ENCODE peak calls at places on chromosomes 5 and 9, in eight cellular contexts. One of them, this sample, is unnamed.

GRCh38 chr5:135833961-135834638 is 363 bp upstream of the SLC25A48 start:
- DNase-seq in A549: no peak
- DNase-seq in CD8-positive, alpha-beta T cell: no peak
- DNase-seq in tibial artery: no peak
- DNase-seq in upper lobe of right lung: no peak
- DNase-seq in neural progenitor cell: no peak
- DNase-seq in heart left ventricle: no peak
- DNase-seq in lower lobe of right lung: no peak
- DNase-seq in this sample: no peak

GRCh38 chr9:105877719-105878118 is 183.4 kb downstream of the TMEM38B start:
- DNase-seq in A549: no peak
- DNase-seq in CD8-positive, alpha-beta T cell: no peak
- DNase-seq in tibial artery: no peak
- DNase-seq in upper lobe of right lung: no peak
- DNase-seq in neural progenitor cell: peak; percentile 12
- DNase-seq in heart left ventricle: no peak
- DNase-seq in lower lobe of right lung: no peak
- DNase-seq in this sample: no peak

GRCh38 chr5:53479656-53480473 is 564 bp upstream of the FST start:
- DNase-seq in A549: peak; percentile 41
- DNase-seq in CD8-positive, alpha-beta T cell: peak; percentile 25
- DNase-seq in tibial artery: peak; percentile 80
- DNase-seq in upper lobe of right lung: peak; percentile 77
- DNase-seq in neural progenitor cell: peak; percentile 82
- DNase-seq in heart left ventricle: peak; percentile 51
- DNase-seq in lower lobe of right lung: peak; percentile 51
- DNase-seq in this sample: no peak

GRCh38 chr9:129962376-129962765 is 80.6 kb downstream of the FNBP1 start:
- DNase-seq in A549: no peak
- DNase-seq in CD8-positive, alpha-beta T cell: no peak
- DNase-seq in tibial artery: no peak
- DNase-seq in upper lobe of right lung: no peak
- DNase-seq in neural progenitor cell: peak; percentile 8
- DNase-seq in heart left ventricle: no peak
- DNase-seq in lower lobe of right lung: no peak
- DNase-seq in this sample: no peak

GRCh38 chr9:137162505-137163100 is 7.2 kb downstream of the LRRC26 start:
- DNase-seq in A549: no peak
- DNase-seq in CD8-positive, alpha-beta T cell: no peak
- DNase-seq in tibial artery: no peak
- DNase-seq in upper lobe of right lung: no peak
- DNase-seq in neural progenitor cell: peak; percentile 61
- DNase-seq in heart left ventricle: no peak
- DNase-seq in lower lobe of right lung: no peak
- DNase-seq in this sample: no peak

GRCh38 chr5:158641016-158641415 is 458.7 kb downstream of the EBF1 start:
- DNase-seq in A549: no peak
- DNase-seq in CD8-positive, alpha-beta T cell: no peak
- DNase-seq in tibial artery: no peak
- DNase-seq in upper lobe of right lung: no peak
- DNase-seq in neural progenitor cell: no peak
- DNase-seq in heart left ventricle: no peak
- DNase-seq in lower lobe of right lung: no peak
- DNase-seq in this sample: no peak

GRCh38 chr9:111148994-111149759 is 110.9 kb upstream of the LPAR1 start:
- DNase-seq in A549: no peak
- DNase-seq in CD8-positive, alpha-beta T cell: no peak
- DNase-seq in tibial artery: no peak
- DNase-seq in upper lobe of right lung: no peak
- DNase-seq in neural progenitor cell: no peak
- DNase-seq in heart left ventricle: peak; percentile 47
- DNase-seq in lower lobe of right lung: no peak
- DNase-seq in this sample: no peak

GRCh38 chr9:34124923-34125322 is 1.6 kb downstream of the DCAF12 start:
- DNase-seq in A549: no peak
- DNase-seq in CD8-positive, alpha-beta T cell: no peak
- DNase-seq in tibial artery: no peak
- DNase-seq in upper lobe of right lung: no peak
- DNase-seq in neural progenitor cell: no peak
- DNase-seq in heart left ventricle: no peak
- DNase-seq in lower lobe of right lung: no peak
- DNase-seq in this sample: no peak

GRCh38 chr5:10300246-10300645 is 7.5 kb downstream of the CMBL start:
- DNase-seq in A549: no peak
- DNase-seq in CD8-positive, alpha-beta T cell: no peak
- DNase-seq in tibial artery: no peak
- DNase-seq in upper lobe of right lung: no peak
- DNase-seq in neural progenitor cell: no peak
- DNase-seq in heart left ventricle: no peak
- DNase-seq in lower lobe of right lung: no peak
- DNase-seq in this sample: no peak

GRCh38 chr9:95721132-95721531 is 154.4 kb upstream of the ERCC6L2 start:
- DNase-seq in A549: no peak
- DNase-seq in CD8-positive, alpha-beta T cell: no peak
- DNase-seq in tibial artery: no peak
- DNase-seq in upper lobe of right lung: no peak
- DNase-seq in neural progenitor cell: no peak
- DNase-seq in heart left ventricle: no peak
- DNase-seq in lower lobe of right lung: no peak
- DNase-seq in this sample: no peak

GRCh38 chr9:127664678-127665507 is 41.9 kb upstream of the CFAP157 start:
- DNase-seq in A549: no peak
- DNase-seq in CD8-positive, alpha-beta T cell: no peak
- DNase-seq in tibial artery: no peak
- DNase-seq in upper lobe of right lung: no peak
- DNase-seq in neural progenitor cell: peak; percentile 23
- DNase-seq in heart left ventricle: no peak
- DNase-seq in lower lobe of right lung: no peak
- DNase-seq in this sample: no peak

GRCh38 chr5:137051165-137051564 is 448.0 kb downstream of the SPOCK1 start:
- DNase-seq in A549: no peak
- DNase-seq in CD8-positive, alpha-beta T cell: no peak
- DNase-seq in tibial artery: no peak
- DNase-seq in upper lobe of right lung: no peak
- DNase-seq in neural progenitor cell: no peak
- DNase-seq in heart left ventricle: no peak
- DNase-seq in lower lobe of right lung: no peak
- DNase-seq in this sample: no peak

GRCh38 chr9:89655047-89655989 is 50.5 kb downstream of the GADD45G start:
- DNase-seq in A549: no peak
- DNase-seq in CD8-positive, alpha-beta T cell: no peak
- DNase-seq in tibial artery: no peak
- DNase-seq in upper lobe of right lung: peak; percentile 68
- DNase-seq in neural progenitor cell: no peak
- DNase-seq in heart left ventricle: no peak
- DNase-seq in lower lobe of right lung: no peak
- DNase-seq in this sample: no peak

GRCh38 chr5:98320317-98320716 is 453.1 kb upstream of the RGMB start:
- DNase-seq in A549: no peak
- DNase-seq in CD8-positive, alpha-beta T cell: no peak
- DNase-seq in tibial artery: no peak
- DNase-seq in upper lobe of right lung: no peak
- DNase-seq in neural progenitor cell: peak; percentile 9
- DNase-seq in heart left ventricle: no peak
- DNase-seq in lower lobe of right lung: no peak
- DNase-seq in this sample: no peak

GRCh38 chr5:92729088-92729487 is 851.9 kb downstream of the NR2F1-AS1 start:
- DNase-seq in A549: no peak
- DNase-seq in CD8-positive, alpha-beta T cell: peak; percentile 9
- DNase-seq in tibial artery: no peak
- DNase-seq in upper lobe of right lung: no peak
- DNase-seq in neural progenitor cell: no peak
- DNase-seq in heart left ventricle: no peak
- DNase-seq in lower lobe of right lung: no peak
- DNase-seq in this sample: no peak

GRCh38 chr9:88398016-88398415 is 9.8 kb downstream of the SPIN1 start:
- DNase-seq in A549: no peak
- DNase-seq in CD8-positive, alpha-beta T cell: no peak
- DNase-seq in tibial artery: no peak
- DNase-seq in upper lobe of right lung: no peak
- DNase-seq in neural progenitor cell: no peak
- DNase-seq in heart left ventricle: no peak
- DNase-seq in lower lobe of right lung: no peak
- DNase-seq in this sample: no peak

GRCh38 chr9:86926130-86926529 is 21.2 kb downstream of the GAS1 start:
- DNase-seq in A549: no peak
- DNase-seq in CD8-positive, alpha-beta T cell: no peak
- DNase-seq in tibial artery: no peak
- DNase-seq in upper lobe of right lung: no peak
- DNase-seq in neural progenitor cell: no peak
- DNase-seq in heart left ventricle: no peak
- DNase-seq in lower lobe of right lung: no peak
- DNase-seq in this sample: no peak

GRCh38 chr5:123116063-123116462 is 27.0 kb downstream of the PRDM6 start:
- DNase-seq in A549: no peak
- DNase-seq in CD8-positive, alpha-beta T cell: no peak
- DNase-seq in tibial artery: no peak
- DNase-seq in upper lobe of right lung: no peak
- DNase-seq in neural progenitor cell: no peak
- DNase-seq in heart left ventricle: no peak
- DNase-seq in lower lobe of right lung: no peak
- DNase-seq in this sample: no peak

GRCh38 chr5:130136300-130136699 is 232.0 kb downstream of the CHSY3 start:
- DNase-seq in A549: no peak
- DNase-seq in CD8-positive, alpha-beta T cell: no peak
- DNase-seq in tibial artery: no peak
- DNase-seq in upper lobe of right lung: no peak
- DNase-seq in neural progenitor cell: no peak
- DNase-seq in heart left ventricle: no peak
- DNase-seq in lower lobe of right lung: no peak
- DNase-seq in this sample: no peak

GRCh38 chr9:130201974-130202373 is 29.8 kb downstream of the NCS1 start:
- DNase-seq in A549: no peak
- DNase-seq in CD8-positive, alpha-beta T cell: no peak
- DNase-seq in tibial artery: no peak
- DNase-seq in upper lobe of right lung: no peak
- DNase-seq in neural progenitor cell: no peak
- DNase-seq in heart left ventricle: no peak
- DNase-seq in lower lobe of right lung: no peak
- DNase-seq in this sample: no peak

GRCh38 chr5:158943057-158943456 is 156.7 kb downstream of the EBF1 start:
- DNase-seq in A549: peak; percentile 92
- DNase-seq in CD8-positive, alpha-beta T cell: no peak
- DNase-seq in tibial artery: no peak
- DNase-seq in upper lobe of right lung: no peak
- DNase-seq in neural progenitor cell: no peak
- DNase-seq in heart left ventricle: peak; percentile 48
- DNase-seq in lower lobe of right lung: no peak
- DNase-seq in this sample: peak; percentile 36

GRCh38 chr9:77166193-77166592 is 11.1 kb upstream of the VPS13A start:
- DNase-seq in A549: no peak
- DNase-seq in CD8-positive, alpha-beta T cell: no peak
- DNase-seq in tibial artery: no peak
- DNase-seq in upper lobe of right lung: no peak
- DNase-seq in neural progenitor cell: no peak
- DNase-seq in heart left ventricle: no peak
- DNase-seq in lower lobe of right lung: no peak
- DNase-seq in this sample: no peak

GRCh38 chr9:93129286-93129685 is 4.8 kb downstream of the NINJ1 start:
- DNase-seq in A549: no peak
- DNase-seq in CD8-positive, alpha-beta T cell: peak; percentile 13
- DNase-seq in tibial artery: peak; percentile 73
- DNase-seq in upper lobe of right lung: no peak
- DNase-seq in neural progenitor cell: no peak
- DNase-seq in heart left ventricle: peak; percentile 69
- DNase-seq in lower lobe of right lung: no peak
- DNase-seq in this sample: no peak

GRCh38 chr5:5683174-5683573 is 260.7 kb downstream of the ICE1 start:
- DNase-seq in A549: no peak
- DNase-seq in CD8-positive, alpha-beta T cell: no peak
- DNase-seq in tibial artery: no peak
- DNase-seq in upper lobe of right lung: no peak
- DNase-seq in neural progenitor cell: no peak
- DNase-seq in heart left ventricle: no peak
- DNase-seq in lower lobe of right lung: no peak
- DNase-seq in this sample: no peak
- TF ChIP-seq CTCF in A549: no peak
- TF ChIP-seq CTCF in CD8-positive, alpha-beta T cell: no peak
- TF ChIP-seq CTCF in tibial artery: no peak
- TF ChIP-seq CTCF in upper lobe of right lung: no peak
- TF ChIP-seq CTCF in neural progenitor cell: no peak
- TF ChIP-seq CTCF in heart left ventricle: no peak
- TF ChIP-seq CTCF in lower lobe of right lung: no peak
- TF ChIP-seq CTCF in this sample: no peak

GRCh38 chr9:3873818-3874217 is 348.0 kb upstream of the RFX3 start:
- DNase-seq in A549: no peak
- DNase-seq in CD8-positive, alpha-beta T cell: no peak
- DNase-seq in tibial artery: no peak
- DNase-seq in upper lobe of right lung: no peak
- DNase-seq in neural progenitor cell: peak; percentile 16
- DNase-seq in heart left ventricle: no peak
- DNase-seq in lower lobe of right lung: no peak
- DNase-seq in this sample: no peak
- H3K27ac ChIP-seq in A549: peak overlapping the region; percentile 83
- H3K27ac ChIP-seq in CD8-positive, alpha-beta T cell: no peak overlapping the region
- H3K27ac ChIP-seq in tibial artery: no peak overlapping the region
- H3K27ac ChIP-seq in upper lobe of right lung: no peak overlapping the region
- H3K27ac ChIP-seq in neural progenitor cell: no peak overlapping the region
- H3K27ac ChIP-seq in heart left ventricle: no peak overlapping the region
- H3K27ac ChIP-seq in lower lobe of right lung: no peak overlapping the region
- H3K27ac ChIP-seq in this sample: no peak overlapping the region

GRCh38 chr5:45774528-45774927 is 78.3 kb upstream of the HCN1 start:
- DNase-seq in A549: peak; percentile 0
- DNase-seq in CD8-positive, alpha-beta T cell: no peak
- DNase-seq in tibial artery: no peak
- DNase-seq in upper lobe of right lung: no peak
- DNase-seq in neural progenitor cell: no peak
- DNase-seq in heart left ventricle: no peak
- DNase-seq in lower lobe of right lung: no peak
- DNase-seq in this sample: no peak
- TF ChIP-seq CTCF in A549: no peak
- TF ChIP-seq CTCF in CD8-positive, alpha-beta T cell: no peak
- TF ChIP-seq CTCF in tibial artery: no peak
- TF ChIP-seq CTCF in upper lobe of right lung: peak; percentile 25
- TF ChIP-seq CTCF in neural progenitor cell: peak; percentile 49
- TF ChIP-seq CTCF in heart left ventricle: no peak
- TF ChIP-seq CTCF in lower lobe of right lung: no peak
- TF ChIP-seq CTCF in this sample: no peak

GRCh38 chr9:3906437-3907213 is 380.8 kb upstream of the RFX3 start:
- DNase-seq in A549: peak; percentile 12
- DNase-seq in CD8-positive, alpha-beta T cell: no peak
- DNase-seq in tibial artery: no peak
- DNase-seq in upper lobe of right lung: no peak
- DNase-seq in neural progenitor cell: no peak
- DNase-seq in heart left ventricle: no peak
- DNase-seq in lower lobe of right lung: no peak
- DNase-seq in this sample: peak; percentile 83

GRCh38 chr9:3912817-3913216 is 387.0 kb upstream of the RFX3 start:
- DNase-seq in A549: no peak
- DNase-seq in CD8-positive, alpha-beta T cell: no peak
- DNase-seq in tibial artery: no peak
- DNase-seq in upper lobe of right lung: no peak
- DNase-seq in neural progenitor cell: peak; percentile 69
- DNase-seq in heart left ventricle: no peak
- DNase-seq in lower lobe of right lung: no peak
- DNase-seq in this sample: no peak

GRCh38 chr9:3912260-3912659 is 386.5 kb upstream of the RFX3 start:
- DNase-seq in A549: no peak
- DNase-seq in CD8-positive, alpha-beta T cell: no peak
- DNase-seq in tibial artery: no peak
- DNase-seq in upper lobe of right lung: no peak
- DNase-seq in neural progenitor cell: no peak
- DNase-seq in heart left ventricle: no peak
- DNase-seq in lower lobe of right lung: no peak
- DNase-seq in this sample: no peak

GRCh38 chr9:3909966-3910650 is 384.3 kb upstream of the RFX3 start:
- DNase-seq in A549: no peak
- DNase-seq in CD8-positive, alpha-beta T cell: no peak
- DNase-seq in tibial artery: no peak
- DNase-seq in upper lobe of right lung: no peak
- DNase-seq in neural progenitor cell: no peak
- DNase-seq in heart left ventricle: no peak
- DNase-seq in lower lobe of right lung: no peak
- DNase-seq in this sample: no peak

GRCh38 chr9:3908731-3909130 is 382.9 kb upstream of the RFX3 start:
- DNase-seq in A549: no peak
- DNase-seq in CD8-positive, alpha-beta T cell: no peak
- DNase-seq in tibial artery: no peak
- DNase-seq in upper lobe of right lung: no peak
- DNase-seq in neural progenitor cell: no peak
- DNase-seq in heart left ventricle: no peak
- DNase-seq in lower lobe of right lung: no peak
- DNase-seq in this sample: no peak
- H3K27ac ChIP-seq in A549: no peak overlapping the region
- H3K27ac ChIP-seq in CD8-positive, alpha-beta T cell: no peak overlapping the region
- H3K27ac ChIP-seq in tibial artery: peak overlapping the region; percentile 26
- H3K27ac ChIP-seq in upper lobe of right lung: no peak overlapping the region
- H3K27ac ChIP-seq in neural progenitor cell: peak overlapping the region; percentile 67
- H3K27ac ChIP-seq in heart left ventricle: no peak overlapping the region
- H3K27ac ChIP-seq in lower lobe of right lung: no peak overlapping the region
- H3K27ac ChIP-seq in this sample: no peak overlapping the region